ENCODE peak calls at places on chromosome 2, in six cellular contexts. D, K, X, P, A and R are unnamed samples.

GRCh38 chr2:47254464-47254863 is 99.4 kb upstream of the STPG4 start:
- DNase-seq in D (no peak), K (no peak), X (no peak), P (no peak), A (no peak), R (no peak)

GRCh38 chr2:183209395-183210028 is 85.3 kb downstream of the NUP35 start:
- DNase-seq in D (no peak), K (no peak), X (no peak), P (no peak), A (no peak), R (no peak)

GRCh38 chr2:34991508-34992274 is 1363.9 kb upstream of the CRIM1 start:
- DNase-seq in D (no peak), K (no peak), X (no peak), P (no peak), A (no peak), R (no peak)

GRCh38 chr2:26883971-26884370 is 36.0 kb downstream of the DPYSL5 start:
- DNase-seq in D (no peak), K (no peak), X (no peak), P (no peak), A (peak), R (no peak)

GRCh38 chr2:109728809-109729208 is 65.3 kb upstream of the RGPD5 start:
- DNase-seq in D (no peak), K (no peak), X (no peak), P (peak), A (peak), R (no peak)

GRCh38 chr2:236815746-236816145 is 246.1 kb downstream of the ACKR3 start:
- DNase-seq in D (no peak), K (no peak), X (no peak), P (no peak), A (no peak), R (no peak)

GRCh38 chr2:191020742-191021381 is 6.9 kb upstream of the STAT1 start:
- DNase-seq in D (no peak), K (peak), X (peak), P (peak), A (peak), R (peak)

GRCh38 chr2:102103992-102104871 is 38.3 kb upstream of the IL1R1 start:
- DNase-seq in D (no peak), K (peak), X (peak), P (no peak), A (peak), R (peak)

GRCh38 chr2:96927420-96928171 is 57.7 kb upstream of the SEMA4C start:
- DNase-seq in D (no peak), K (no peak), X (peak), P (no peak), A (no peak), R (peak)

GRCh38 chr2:172328103-172328835 is 99.1 kb upstream of the ITGA6 start:
- DNase-seq in D (no peak), K (no peak), X (no peak), P (no peak), A (no peak), R (no peak)

GRCh38 chr2:197191177-197191947 is 119.2 kb downstream of the ANKRD44 start:
- DNase-seq in D (no peak), K (no peak), X (no peak), P (no peak), A (no peak), R (no peak)

GRCh38 chr2:216555274-216555673 is 56.6 kb downstream of the RPL37A start:
- DNase-seq in D (peak), K (no peak), X (peak), P (peak), A (peak), R (peak)

GRCh38 chr2:104872866-104873688 is 19.2 kb downstream of the POU3F3 start:
- DNase-seq in D (peak), K (peak), X (peak), P (peak), A (no peak), R (peak)

GRCh38 chr2:38097611-38098350 is 21.8 kb upstream of the CYP1B1 start:
- DNase-seq in D (no peak), K (no peak), X (no peak), P (no peak), A (no peak), R (no peak)

GRCh38 chr2:27888790-27889189 is 1.4 kb downstream of the RBKS start:
- DNase-seq in D (no peak), K (no peak), X (no peak), P (no peak), A (no peak), R (no peak)

GRCh38 chr2:231856959-231857358 is 69.2 kb downstream of the NPPC start:
- DNase-seq in D (no peak), K (no peak), X (no peak), P (no peak), A (no peak), R (no peak)

GRCh38 chr2:175690113-175690716 is 311.9 kb downstream of the LNPK start:
- DNase-seq in D (no peak), K (no peak), X (peak), P (peak), A (no peak), R (peak)

GRCh38 chr2:116952254-116952653 is 862.2 kb upstream of the DDX18 start:
- DNase-seq in D (no peak), K (no peak), X (peak), P (no peak), A (no peak), R (no peak)

GRCh38 chr2:105557515-105557914 is 158.7 kb upstream of the FHL2 start:
- DNase-seq in D (no peak), K (no peak), X (no peak), P (no peak), A (no peak), R (no peak)

GRCh38 chr2:47892338-47892730 is 14.0 kb downstream of the FBXO11 start:
- DNase-seq in D (no peak), K (no peak), X (no peak), P (no peak), A (no peak), R (no peak)

GRCh38 chr2:59301466-59302402 is 1060.6 kb upstream of the FANCL start:
- DNase-seq in D (no peak), K (peak), X (peak), P (peak), A (peak), R (peak)

GRCh38 chr2:205188516-205189138 is 493.7 kb upstream of the NRP2 start:
- DNase-seq in D (no peak), K (no peak), X (peak), P (peak), A (peak), R (peak)

GRCh38 chr2:211159972-211160371 is 603.6 kb downstream of the CPS1 start:
- DNase-seq in D (no peak), K (no peak), X (no peak), P (no peak), A (no peak), R (no peak)

GRCh38 chr2:69914235-69915049 is 467 bp upstream of the MXD1 start:
- DNase-seq in D (peak), K (peak), X (peak), P (peak), A (peak), R (peak)

GRCh38 chr2:9107168-9108025 is 99.2 kb upstream of the ASAP2 start:
- DNase-seq in D (no peak), K (no peak), X (peak), P (no peak), A (no peak), R (peak)

GRCh38 chr2:144256996-144257707 is 262.8 kb downstream of the ZEB2 start:
- DNase-seq in D (no peak), K (no peak), X (no peak), P (no peak), A (no peak), R (no peak)

GRCh38 chr2:220185766-220186165 is 558.3 kb downstream of the SLC4A3 start:
- DNase-seq in D (no peak), K (no peak), X (no peak), P (no peak), A (no peak), R (no peak)

GRCh38 chr2:47964722-47965434 is 58.6 kb upstream of the FBXO11 start:
- DNase-seq in D (no peak), K (no peak), X (no peak), P (no peak), A (no peak), R (no peak)

GRCh38 chr2:133608291-133608690 is 40.0 kb upstream of the NCKAP5 start:
- DNase-seq in D (no peak), K (no peak), X (no peak), P (no peak), A (no peak), R (no peak)

GRCh38 chr2:74708883-74709282 is 54.8 kb downstream of the SEMA4F start:
- DNase-seq in D (no peak), K (no peak), X (no peak), P (no peak), A (no peak), R (peak)

GRCh38 chr2:207008105-207008990 is 69.0 kb downstream of the CPO start:
- DNase-seq in D (no peak), K (no peak), X (no peak), P (no peak), A (no peak), R (no peak)

GRCh38 chr2:219772697-219773096 is 145.3 kb downstream of the SLC4A3 start:
- DNase-seq in D (no peak), K (no peak), X (no peak), P (no peak), A (no peak), R (no peak)

GRCh38 chr2:182852787-182853186 is 13.7 kb downstream of the FRZB start:
- DNase-seq in D (no peak), K (no peak), X (no peak), P (no peak), A (no peak), R (no peak)

GRCh38 chr2:198657520-198658121 is 800.1 kb downstream of the SATB2 start:
- DNase-seq in D (no peak), K (no peak), X (peak), P (no peak), A (no peak), R (no peak)

GRCh38 chr2:19649785-19650380 is 251.9 kb downstream of the TTC32 start:
- DNase-seq in D (no peak), K (no peak), X (no peak), P (no peak), A (peak), R (no peak)

GRCh38 chr2:237955640-237956401 is 11.0 kb upstream of the UBE2F start:
- DNase-seq in D (peak), K (no peak), X (no peak), P (no peak), A (no peak), R (no peak)
- H3K4me3 ChIP-seq in D (peak), K (peak), X (peak), P (no peak), A (peak), R (no peak)

DNA sequence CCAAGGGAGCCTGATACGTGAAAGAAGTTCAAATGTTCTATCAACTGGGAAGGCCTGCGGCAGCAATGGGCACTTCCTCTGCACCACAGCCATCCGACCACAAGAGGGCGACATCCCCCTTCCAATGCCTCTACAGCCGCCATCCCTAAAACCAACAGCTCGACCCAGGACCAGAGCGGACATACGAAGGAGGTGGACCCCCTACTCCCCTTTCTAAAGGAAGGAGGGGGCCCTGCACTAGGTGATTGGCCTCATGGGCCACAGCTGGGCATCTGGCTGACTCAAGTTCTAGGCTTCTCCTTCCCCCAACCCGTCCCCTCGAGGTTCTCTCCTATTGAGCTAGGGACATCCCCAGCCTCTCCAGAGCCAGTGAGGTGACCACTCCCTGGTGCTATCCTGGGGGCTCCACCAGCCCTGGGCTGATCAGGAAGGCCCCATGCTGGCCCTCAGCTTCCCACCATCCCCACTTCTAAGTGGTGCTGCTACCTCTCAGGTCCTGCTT is 217.2 kb downstream of the TNS1 start:
- DNase-seq in D (peak), K (peak), X (peak), P (peak), A (peak), R (peak)
- H3K27ac ChIP-seq in D (no peak), K (no peak), X (no peak), P (no peak), A (no peak), R (no peak)

GRCh38 chr2:121532347-121532766 is 1.7 kb downstream of the RNU4ATAC start:
- DNase-seq in D (no peak), K (no peak), X (no peak), P (no peak), A (no peak), R (no peak)
- H3K4me3 ChIP-seq in D (no peak), K (no peak), X (no peak), P (no peak), A (no peak), R (no peak)

GRCh38 chr2:127024769-127025356 is 82.1 kb downstream of the BIN1 start:
- DNase-seq in D (peak), K (no peak), X (peak), P (no peak), A (no peak), R (peak)
- H3K27ac ChIP-seq in D (no peak), K (no peak), X (no peak), P (peak), A (no peak), R (no peak)

GRCh38 chr2:29114514-29114840 is 738 bp upstream of the CLIP4 start:
- DNase-seq in D (no peak), K (no peak), X (no peak), P (peak), A (no peak), R (peak)
- H3K4me3 ChIP-seq in D (no peak), K (no peak), X (peak), P (no peak), A (no peak), R (no peak)

GRCh38 chr2:42613281-42614064 is 45.0 kb downstream of the MTA3 start:
- DNase-seq in D (no peak), K (no peak), X (no peak), P (no peak), A (no peak), R (no peak)
- H3K27ac ChIP-seq in D (no peak), K (no peak), X (no peak), P (peak), A (no peak), R (no peak)

GRCh38 chr2:150339951-150340350 is 147.5 kb downstream of the RND3 start:
- DNase-seq in D (no peak), K (no peak), X (no peak), P (no peak), A (no peak), R (no peak)

GRCh38 chr2:150335596-150335995 is 151.9 kb downstream of the RND3 start:
- DNase-seq in D (no peak), K (no peak), X (no peak), P (no peak), A (no peak), R (no peak)

GRCh38 chr2:150341982-150342680 is 145.3 kb downstream of the RND3 start:
- DNase-seq in D (no peak), K (no peak), X (no peak), P (no peak), A (no peak), R (no peak)

DNA sequence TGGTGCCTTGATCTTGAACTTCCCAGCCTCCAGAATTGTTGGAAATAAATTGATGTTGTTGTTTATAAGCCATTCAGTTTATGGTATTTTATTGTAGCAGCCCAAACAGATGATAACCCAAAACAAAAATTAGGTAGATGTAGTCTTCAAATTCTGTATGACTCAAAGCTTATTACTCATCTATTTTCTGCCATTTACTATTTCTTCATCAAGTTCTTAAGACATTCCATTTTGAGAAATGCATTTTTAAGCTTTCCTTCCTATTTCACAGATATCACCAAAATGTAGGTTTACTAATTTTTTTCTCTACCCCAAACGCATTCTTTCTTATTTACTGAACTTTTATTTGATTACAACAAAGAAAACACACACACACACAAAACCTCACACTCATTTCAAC is 148.2 kb downstream of the RND3 start:
- DNase-seq in D (no peak), K (no peak), X (no peak), P (no peak), A (no peak), R (no peak)
- H3K4me3 ChIP-seq in D (no peak), K (no peak), X (no peak), P (no peak), A (no peak), R (no peak)